ENCODE peak calls at places on chromosomes 5 and 9, in ten cellular contexts. E is aorta, F is prostate gland, H is neural progenitor cell, J is GM23248, S is MM.1S, Y is lung, M is heart right ventricle, U is left ventricle myocardium inferior, W is sigmoid colon. B is an unnamed sample. For H3K4me1 and H3K36me3, the result is how much of the 10 kb centered on the place peaks cover.

GRCh38 chr9:126698251-126698650 is 84.5 kb downstream of the LMX1B start:
- DNase-seq in Y (no peak), H (peak), M (no peak), U (no peak), E (peak), J (no peak), F (no peak), S (no peak), W (peak), B (no peak)

GRCh38 chr5:37206733-37207132 is 42.4 kb downstream of the CPLANE1 start:
- DNase-seq in S (no peak), F (no peak), J (peak), U (no peak), Y (no peak), E (no peak), M (no peak), W (no peak), H (no peak), B (no peak)

GRCh38 chr9:84782228-84782866 is 112.8 kb downstream of the NTRK2 start:
- DNase-seq in M (peak), W (no peak), F (no peak), U (no peak), J (no peak), S (no peak), E (no peak), Y (no peak), H (no peak), B (no peak)

GRCh38 chr5:79070002-79070567 is 518 bp downstream of the BHMT2 start:
- DNase-seq in E (peak), W (peak), S (no peak), M (peak), F (no peak), J (peak), Y (no peak), H (no peak), U (peak), B (no peak)

GRCh38 chr9:88358743-88359142 is 29.5 kb upstream of the SPIN1 start:
- DNase-seq in M (no peak), U (no peak), E (no peak), S (no peak), F (no peak), W (no peak), Y (no peak), H (no peak), J (no peak), B (no peak)

GRCh38 chr5:108341866-108342265 is 40.0 kb downstream of the FBXL17 start:
- DNase-seq in F (no peak), H (no peak), M (no peak), W (no peak), J (no peak), Y (no peak), S (no peak), E (no peak), U (no peak), B (no peak)

GRCh38 chr5:124236366-124237231 is 509.8 kb downstream of the ZNF608 start:
- DNase-seq in E (no peak), H (no peak), S (no peak), U (no peak), W (no peak), F (no peak), J (peak), Y (no peak), M (no peak), B (no peak)

GRCh38 chr5:50968296-50969206 is 302.1 kb downstream of the PARP8 start:
- DNase-seq in U (no peak), E (no peak), Y (no peak), S (no peak), J (peak), W (no peak), M (no peak), F (no peak), H (peak), B (no peak)

GRCh38 chr5:51618234-51618633 is 235.0 kb downstream of the ISL1 start:
- DNase-seq in F (no peak), M (no peak), S (no peak), U (no peak), J (no peak), E (no peak), Y (no peak), H (peak), W (no peak), B (no peak)

GRCh38 chr5:58972301-58972700 is 389.4 kb downstream of the RAB3C start:
- DNase-seq in W (no peak), J (peak), H (no peak), M (no peak), Y (no peak), U (no peak), F (no peak), E (no peak), S (no peak), B (no peak)

GRCh38 chr9:124008307-124008854 is 3.2 kb upstream of the LHX2 start:
- DNase-seq in U (no peak), S (no peak), J (no peak), E (peak), Y (no peak), M (no peak), W (no peak), H (peak), F (no peak), B (peak)

GRCh38 chr5:137147346-137147745 is 351.8 kb downstream of the SPOCK1 start:
- DNase-seq in F (no peak), J (no peak), W (no peak), Y (no peak), E (no peak), S (no peak), U (no peak), H (no peak), M (no peak), B (no peak)

GRCh38 chr5:143456952-143457547 is 53.6 kb upstream of the NR3C1 start:
- DNase-seq in J (peak), M (no peak), U (no peak), F (no peak), Y (no peak), H (no peak), W (no peak), S (no peak), E (no peak), B (no peak)

GRCh38 chr5:90645024-90645610 is 86.5 kb downstream of the ADGRV1 start:
- DNase-seq in E (no peak), Y (no peak), F (no peak), H (no peak), M (no peak), S (no peak), U (no peak), J (no peak), W (no peak), B (no peak)

GRCh38 chr5:173971681-173972080 is 17.3 kb upstream of the C5orf47 start:
- DNase-seq in Y (no peak), M (no peak), H (no peak), W (no peak), F (no peak), S (no peak), U (no peak), E (no peak), J (no peak), B (peak)
- H3K4me1 ChIP-seq in Y (under half), M (under half), H (under half), W (under half), F (under half), S (under half), U (under half), E (under half), J (under half), B (under half)

GRCh38 chr9:110130791-110131416 is 77.1 kb downstream of the C9orf152 start:
- DNase-seq in E (no peak), F (no peak), M (no peak), W (no peak), Y (no peak), H (no peak), U (no peak), S (no peak), J (no peak), B (no peak)

GRCh38 chr9:110133608-110134214 is 74.2 kb downstream of the C9orf152 start:
- DNase-seq in F (no peak), E (no peak), Y (no peak), H (no peak), W (no peak), U (no peak), S (no peak), J (peak), M (no peak), B (no peak)

GRCh38 chr9:110131499-110131898 is 76.5 kb downstream of the C9orf152 start:
- DNase-seq in E (no peak), F (no peak), M (no peak), H (peak), U (no peak), J (no peak), S (no peak), Y (no peak), W (no peak), B (no peak)

GRCh38 chr9:110135858-110136257 is 72.1 kb downstream of the C9orf152 start:
- DNase-seq in Y (no peak), S (no peak), M (no peak), F (no peak), W (no peak), E (no peak), U (no peak), J (peak), H (no peak), B (no peak)

GRCh38 chr9:110133059-110133458 is 74.9 kb downstream of the C9orf152 start:
- DNase-seq in W (no peak), M (no peak), U (no peak), F (no peak), H (no peak), S (no peak), E (no peak), Y (no peak), J (peak), B (no peak)
- H3K36me3 ChIP-seq in W (under half), M (under half), U (under half), F (under half), H (under half), S (under half), E (under half), Y (under half), J (under half), B (under half)

DNA sequence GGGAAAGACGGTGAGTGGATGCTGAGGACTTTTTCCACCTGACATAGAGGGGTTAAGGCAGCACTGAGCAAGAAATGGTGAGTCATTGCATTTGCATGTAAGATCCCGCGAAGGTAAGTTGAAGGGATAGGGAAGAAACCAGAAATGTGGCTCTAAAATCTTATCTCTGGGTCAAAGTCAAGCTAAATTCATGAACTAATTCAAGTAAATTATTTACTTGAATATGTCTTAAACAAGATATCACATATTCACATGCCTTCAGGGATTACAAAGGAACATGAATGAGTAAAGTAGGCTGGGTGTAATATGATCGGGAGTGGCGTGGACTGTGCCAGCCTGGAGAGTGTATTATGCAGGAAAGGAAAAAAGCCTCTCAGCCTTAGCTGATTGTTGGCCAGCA is 74.4 kb upstream of the EQTN start:
- DNase-seq in M (no peak), J (no peak), F (no peak), E (no peak), W (no peak), H (no peak), U (no peak), S (no peak), Y (no peak), B (no peak)
- H3K4me1 ChIP-seq in M (under half), J (under half), F (under half), E (under half), W (under half), H (under half), U (under half), S (under half), Y (under half), B (under half)

GRCh38 chr5:14419686-14420085 is 161.9 kb upstream of the OTULINL start:
- DNase-seq in W (no peak), J (no peak), S (no peak), U (no peak), F (no peak), H (no peak), Y (no peak), M (no peak), E (no peak), B (no peak)
- H3K36me3 ChIP-seq in W (under half), J (half or more), S (under half), U (half or more), F (under half), H (under half), Y (under half), M (under half), E (under half), B (under half)

GRCh38 chr9:99113418-99114048 is 8.6 kb downstream of the TGFBR1 start:
- DNase-seq in E (no peak), Y (no peak), J (no peak), W (no peak), U (no peak), F (no peak), M (no peak), S (no peak), H (no peak), B (no peak)
- H3K4me1 ChIP-seq in E (under half), Y (under half), J (under half), W (under half), U (half or more), F (under half), M (half or more), S (under half), H (under half), B (under half)

DNA sequence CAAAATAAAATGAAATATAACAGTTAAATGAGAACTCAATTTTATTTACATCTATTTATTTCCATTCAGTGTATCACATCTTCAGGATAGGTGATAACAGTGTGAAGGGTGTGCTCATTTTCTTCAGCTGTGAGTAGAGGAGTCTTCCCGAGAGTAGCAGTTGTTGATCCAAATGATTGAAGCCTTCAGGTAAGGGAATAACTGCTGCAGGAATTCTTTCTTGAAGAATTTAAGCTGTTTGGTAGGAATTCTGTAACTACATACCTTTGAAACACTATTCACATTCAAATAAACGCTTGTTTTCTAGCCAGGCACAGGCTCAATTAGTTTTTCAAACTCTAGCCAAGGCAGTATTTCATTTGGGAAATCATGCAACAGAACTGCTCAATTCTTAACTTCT is 15.3 kb downstream of the SRP19 start:
- DNase-seq in S (no peak), W (no peak), Y (no peak), H (no peak), F (no peak), M (no peak), E (no peak), J (no peak), U (no peak), B (no peak)
- H3K36me3 ChIP-seq in S (under half), W (under half), Y (under half), H (under half), F (under half), M (under half), E (under half), J (under half), U (half or more), B (under half)

GRCh38 chr5:179792612-179793469 is 945 bp upstream of the LTC4S start:
- DNase-seq in F (no peak), W (peak), U (peak), M (no peak), H (no peak), E (no peak), Y (no peak), S (no peak), J (no peak), B (no peak)
- H3K4me1 ChIP-seq in F (under half), W (under half), U (half or more), M (half or more), H (under half), E (under half), Y (under half), S (under half), J (under half), B (under half)